ENCODE peak calls at places on chromosomes 4 and X, in four cellular contexts. Y is pancreas; U is upper lobe of left lung; L is CD8-positive, alpha-beta T cell. O is an unnamed sample.

GRCh38 chr4:139838811-139839210 is 173.2 kb downstream of the MGST2 start:
- DNase-seq in Y (no peak), U (no peak), L (no peak), O (no peak)

GRCh38 chr4:184066584-184067300 is 150.9 kb downstream of the ENPP6 start:
- DNase-seq in U (no peak), Y (no peak), L (no peak), O (no peak)

GRCh38 chr4:95537181-95537580 is 11.6 kb downstream of the UNC5C start:
- DNase-seq in L (no peak), Y (no peak), U (no peak), O (no peak)

GRCh38 chrX:132488092-132488749 is 617 bp downstream of the MBNL3 start:
- DNase-seq in Y (peak; percentile 21), L (peak; percentile 17), U (peak; percentile 33), O (no peak)

GRCh38 chrX:8760021-8760420 is 28.1 kb upstream of the ANOS1 start:
- DNase-seq in Y (no peak), L (no peak), U (no peak), O (no peak)

GRCh38 chrX:2710041-2710471 is 19.0 kb downstream of the CD99 start:
- DNase-seq in L (no peak), U (no peak), Y (no peak), O (peak; percentile 89)

GRCh38 chrX:42017971-42018370 is 94.6 kb upstream of the CASK start:
- DNase-seq in L (no peak), U (no peak), Y (no peak), O (no peak)

GRCh38 chr4:71711044-71711984 is 72.6 kb downstream of the GC start:
- DNase-seq in Y (no peak), L (no peak), U (no peak), O (no peak)

GRCh38 chr4:105951198-105951597 is 55.9 kb downstream of the NPNT start:
- DNase-seq in L (no peak), Y (no peak), U (peak; percentile 32), O (no peak)

GRCh38 chrX:107482046-107482445 is 32.6 kb downstream of the FRMPD3 start:
- DNase-seq in Y (no peak), L (no peak), U (no peak), O (no peak)

GRCh38 chr4:118985170-118986000 is 96.7 kb downstream of the SYNPO2 start:
- DNase-seq in L (no peak), Y (no peak), U (no peak), O (no peak)

GRCh38 chr4:17447056-17447455 is 64.8 kb downstream of the QDPR start:
- DNase-seq in U (no peak), Y (no peak), L (no peak), O (no peak)

GRCh38 chrX:15507005-15507404 is 6.4 kb downstream of the BMX start:
- DNase-seq in L (no peak), Y (no peak), U (no peak), O (no peak)

GRCh38 chrX:71859637-71860036 is 51.0 kb upstream of the NHSL2 start:
- DNase-seq in Y (no peak), L (peak; percentile 34), U (no peak), O (no peak)

GRCh38 chr4:106095408-106095807 is 200.1 kb downstream of the NPNT start:
- DNase-seq in L (no peak), U (no peak), Y (no peak), O (no peak)

GRCh38 chrX:142156567-142156966 is 48.5 kb downstream of the MAGEC2 start:
- DNase-seq in L (no peak), U (no peak), Y (no peak), O (no peak)

GRCh38 chrX:134374910-134375309 is 85.1 kb upstream of the HPRT1 start:
- DNase-seq in Y (no peak), U (no peak), L (no peak), O (no peak)

GRCh38 chr4:86543560-86544312 is 50.4 kb upstream of the PTPN13 start:
- DNase-seq in L (no peak), U (no peak), Y (no peak), O (peak; percentile 42)

GRCh38 chr4:185950891-185951290 is 118.1 kb upstream of the TLR3 start:
- DNase-seq in U (no peak), Y (no peak), L (no peak), O (no peak)

GRCh38 chr4:129455462-129455861 is 359.5 kb downstream of the C4orf33 start:
- DNase-seq in U (no peak), Y (no peak), L (no peak), O (no peak)

GRCh38 chr4:25925486-25926201 is 11.6 kb downstream of the SMIM20 start:
- DNase-seq in L (no peak), U (peak; percentile 73), Y (no peak), O (no peak)

GRCh38 chrX:119853449-119853848 is 686 bp upstream of the UPF3B start:
- DNase-seq in U (no peak), Y (no peak), L (no peak), O (no peak)

GRCh38 chr4:125689839-125690238 is 375.1 kb downstream of the FAT4 start:
- DNase-seq in Y (no peak), U (no peak), L (no peak), O (no peak)

GRCh38 chr4:88907478-88907877 is 149.5 kb downstream of the FAM13A start:
- DNase-seq in U (no peak), Y (no peak), L (no peak), O (no peak)

GRCh38 chr4:158236304-158237030 is 26.2 kb downstream of the TMEM144 start:
- DNase-seq in U (no peak), Y (no peak), L (no peak), O (no peak)

GRCh38 chr4:55125087-55125721 is at the start of gene KDR:
- DNase-seq in L (no peak), U (peak; percentile 29), Y (no peak), O (no peak)

GRCh38 chrX:69133561-69134542 is 31.4 kb downstream of the PJA1 start:
- DNase-seq in L (no peak), U (no peak), Y (no peak), O (peak; percentile 50)

GRCh38 chr4:139764192-139764591 is 98.6 kb downstream of the MGST2 start:
- DNase-seq in Y (no peak), L (no peak), U (peak; percentile 43), O (no peak)

GRCh38 chr4:147194604-147195003 is 248.9 kb upstream of the TTC29 start:
- DNase-seq in Y (no peak), U (no peak), L (no peak), O (no peak)

GRCh38 chr4:139611391-139611790 is 54.2 kb upstream of the MGST2 start:
- DNase-seq in Y (no peak), U (no peak), L (no peak), O (no peak)

GRCh38 chrX:133681416-133681815 is 266.1 kb upstream of the GPC4 start:
- DNase-seq in L (no peak), Y (no peak), U (no peak), O (no peak)

GRCh38 chr4:8173641-8174242 is 15.1 kb upstream of the ABLIM2 start:
- DNase-seq in L (no peak), U (no peak), Y (no peak), O (no peak)

GRCh38 chr4:7788193-7788592 is 151.5 kb downstream of the AFAP1 start:
- DNase-seq in Y (no peak), L (no peak), U (no peak), O (no peak)

GRCh38 chr4:94634266-94634665 is 123.5 kb upstream of the BMPR1B start:
- DNase-seq in Y (no peak), L (no peak), U (no peak), O (no peak)

GRCh38 chrX:2188840-2189239 is 311.9 kb downstream of the DHRSX start:
- DNase-seq in Y (no peak), L (no peak), U (no peak), O (no peak)

GRCh38 chr4:10114147-10114546 is 2.5 kb downstream of the WDR1 start:
- DNase-seq in U (no peak), Y (no peak), L (no peak), O (no peak)

GRCh38 chr4:10115657-10116624 is 658 bp downstream of the WDR1 start:
- DNase-seq in L (peak; percentile 75), U (peak; percentile 83), Y (peak; percentile 55), O (no peak)

GRCh38 chr4:10114607-10115006 is 2.0 kb downstream of the WDR1 start:
- DNase-seq in U (no peak), Y (no peak), L (no peak), O (no peak)

GRCh38 chr4:10116625-10117423 is at the start of gene WDR1:
- DNase-seq in U (peak; percentile 97), Y (peak; percentile 96), L (peak; percentile 92), O (peak; percentile 93)

DNA sequence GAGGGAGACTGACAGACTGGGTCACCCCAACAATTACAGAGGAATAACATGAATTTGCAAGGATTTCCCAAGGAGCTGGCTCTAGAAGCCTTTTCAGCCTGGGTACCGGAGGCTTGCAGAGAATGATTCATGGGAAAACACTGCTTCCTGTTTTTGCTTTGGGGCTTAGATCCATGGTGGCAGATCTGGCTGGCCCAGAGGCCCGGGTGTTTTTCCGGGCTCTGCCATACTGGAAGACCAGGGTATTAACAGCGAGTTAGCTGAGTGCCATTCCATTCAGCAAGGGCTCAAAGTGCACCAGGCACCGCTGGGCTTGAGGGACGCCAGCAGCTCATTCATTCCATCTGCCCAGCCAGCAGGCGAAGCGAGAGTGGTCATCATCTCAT is 1.3 kb downstream of the WDR1 start:
- DNase-seq in L (no peak), Y (no peak), U (peak; percentile 24), O (no peak)
- H3K4me1 ChIP-seq in L (peaks cover 78% of the 10 kb centered on the region), Y (peaks cover 5% of the 10 kb centered on the region), U (peaks cover 68% of the 10 kb centered on the region), O (peaks cover 27% of the 10 kb centered on the region)

DNA sequence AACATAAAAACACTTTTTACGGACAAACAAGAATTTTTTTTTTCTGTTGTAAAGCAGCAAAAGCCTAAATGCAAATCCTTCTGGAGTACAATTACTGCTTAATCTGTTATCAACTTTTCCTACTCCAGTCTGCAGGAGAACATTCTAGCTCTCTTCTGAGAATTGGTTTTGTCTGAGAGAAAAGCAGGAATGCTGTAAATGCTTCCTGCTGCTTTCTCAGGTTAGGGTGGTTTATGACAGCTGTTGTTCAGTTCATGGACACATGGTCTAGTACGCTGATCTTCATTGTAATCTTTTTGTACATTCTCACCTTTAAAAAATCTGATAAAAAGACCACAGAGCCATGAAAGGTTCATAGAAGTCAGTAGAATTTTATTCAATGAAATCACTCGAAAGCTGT is 310.9 kb downstream of the CAMK2D start:
- DNase-seq in Y (no peak), L (no peak), U (no peak), O (no peak)
- H3K4me1 ChIP-seq in Y (no peaks in the 10 kb centered on the region), L (no peaks in the 10 kb centered on the region), U (peaks cover 17% of the 10 kb centered on the region), O (peaks cover 48% of the 10 kb centered on the region)

DNA sequence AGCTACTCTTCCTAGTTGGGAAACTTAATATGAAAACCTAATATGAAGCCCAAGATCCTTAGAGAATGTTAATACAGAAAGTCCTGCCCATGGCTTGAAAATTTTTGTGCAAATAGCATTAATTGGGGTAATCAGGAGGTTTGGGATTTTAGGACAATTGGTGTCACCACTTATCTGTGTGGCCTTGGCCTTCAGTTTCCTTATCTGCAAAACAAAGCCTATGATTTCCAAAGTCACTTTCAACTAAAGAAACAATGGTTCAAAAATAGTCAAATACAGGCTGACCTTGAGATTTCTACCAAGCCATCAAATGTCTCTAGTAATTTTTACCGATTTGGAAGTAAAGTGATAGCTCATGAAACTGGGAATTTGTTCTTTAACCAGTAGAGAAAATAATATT is 40.2 kb upstream of the FAM9C start:
- DNase-seq in U (no peak), Y (no peak), L (no peak), O (no peak)
- H3K4me1 ChIP-seq in U (peaks cover 23% of the 10 kb centered on the region), Y (no peaks in the 10 kb centered on the region), L (peaks cover 91% of the 10 kb centered on the region), O (peaks cover 17% of the 10 kb centered on the region)

DNA sequence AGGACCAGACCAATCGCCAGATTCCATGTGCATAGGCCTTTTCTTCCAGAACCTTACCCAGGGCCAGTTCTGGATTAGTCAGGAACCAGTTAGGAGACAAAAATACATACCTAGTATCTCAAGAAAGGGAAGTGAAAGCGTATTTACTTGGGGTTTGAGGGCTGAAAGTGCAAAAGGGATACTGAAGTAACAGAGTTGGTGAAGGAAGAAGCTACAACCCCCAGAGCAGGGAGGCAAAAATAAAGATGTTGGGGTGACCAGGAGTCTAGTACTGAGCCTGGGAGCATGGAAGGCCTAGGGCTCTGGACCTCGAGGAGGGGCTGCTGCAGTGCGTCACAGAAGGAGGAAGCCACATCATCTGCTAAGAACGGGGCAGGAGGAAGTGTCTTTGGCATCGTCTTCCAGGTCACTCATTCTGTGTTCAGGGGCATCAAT is 38.3 kb downstream of the TKTL1 start:
- DNase-seq in L (no peak), U (no peak), Y (no peak), O (no peak)
- H3K4me1 ChIP-seq in L (peaks cover 20% of the 10 kb centered on the region), U (no peaks in the 10 kb centered on the region), Y (no peaks in the 10 kb centered on the region), O (no peaks in the 10 kb centered on the region)